ENCODE peak calls at places on chromosomes 5 and 9, in eight cellular contexts. W, I, B, Q, E, C, P and V are unnamed samples.

GRCh38 chr5:66661149-66661548 is 65.0 kb downstream of the MAST4 start:
- DNase-seq in C (peak), B (peak), P (peak), Q (peak), E (peak), I (peak), W (peak), V (no peak)

GRCh38 chr5:57696005-57696755 is 213.6 kb upstream of the ACTBL2 start:
- DNase-seq in W (peak), B (no peak), P (no peak), I (no peak), C (no peak), E (no peak), Q (no peak), V (no peak)

GRCh38 chr5:72505539-72505938 is 1.7 kb downstream of the ZNF366 start:
- DNase-seq in I (no peak), P (no peak), B (no peak), E (no peak), W (no peak), C (no peak), Q (no peak), V (no peak)

GRCh38 chr5:1771149-1772065 is 28.2 kb downstream of the MRPL36 start:
- DNase-seq in E (no peak), Q (peak), B (no peak), I (no peak), W (no peak), P (no peak), C (no peak), V (no peak)

GRCh38 chr5:123628860-123629544 is 117.0 kb downstream of the CSNK1G3 start:
- DNase-seq in B (no peak), P (no peak), E (no peak), W (no peak), C (no peak), I (no peak), Q (no peak), V (no peak)

GRCh38 chr9:123431581-123431980 is 75.6 kb downstream of the CRB2 start:
- DNase-seq in B (no peak), E (no peak), I (no peak), C (no peak), Q (no peak), P (no peak), W (no peak), V (no peak)

GRCh38 chr9:114484215-114484853 is 20.9 kb downstream of the WHRN start:
- DNase-seq in Q (no peak), P (no peak), C (no peak), B (no peak), E (no peak), W (no peak), I (no peak), V (no peak)

GRCh38 chr9:124770359-124771020 is 621 bp downstream of the NR6A1 start:
- DNase-seq in W (peak), I (no peak), B (no peak), Q (no peak), E (no peak), P (no peak), C (peak), V (no peak)

GRCh38 chr5:154215531-154215930 is 25.0 kb downstream of the GALNT10 start:
- DNase-seq in Q (no peak), P (no peak), W (no peak), B (no peak), C (no peak), I (no peak), E (no peak), V (no peak)

GRCh38 chr5:143229896-143230675 is 173.4 kb downstream of the NR3C1 start:
- DNase-seq in Q (peak), W (no peak), P (no peak), I (peak), C (no peak), B (no peak), E (no peak), V (peak)

GRCh38 chr5:147759441-147759840 is 23.1 kb downstream of the JAKMIP2 start:
- DNase-seq in I (no peak), Q (no peak), E (no peak), B (no peak), C (no peak), W (no peak), P (no peak), V (no peak)
- H3K4me3 ChIP-seq in I (no peak), Q (no peak), E (no peak), B (no peak), C (no peak), W (no peak), P (no peak), V (no peak)

GRCh38 chr5:151296478-151296830 is 7.1 kb downstream of the SLC36A3 start:
- DNase-seq in E (no peak), B (no peak), C (no peak), W (no peak), P (no peak), I (no peak), Q (no peak), V (no peak)

GRCh38 chr5:151295801-151296477 is 7.6 kb downstream of the SLC36A3 start:
- DNase-seq in W (no peak), B (no peak), C (no peak), I (no peak), Q (no peak), P (no peak), E (peak), V (no peak)

GRCh38 chr5:151296974-151297373 is 6.6 kb downstream of the SLC36A3 start:
- DNase-seq in W (no peak), P (no peak), E (no peak), I (no peak), Q (no peak), C (no peak), B (no peak), V (no peak)

GRCh38 chr5:151298465-151298864 is 5.1 kb downstream of the SLC36A3 start:
- DNase-seq in B (no peak), Q (no peak), W (no peak), C (no peak), I (no peak), P (no peak), E (peak), V (no peak)

DNA sequence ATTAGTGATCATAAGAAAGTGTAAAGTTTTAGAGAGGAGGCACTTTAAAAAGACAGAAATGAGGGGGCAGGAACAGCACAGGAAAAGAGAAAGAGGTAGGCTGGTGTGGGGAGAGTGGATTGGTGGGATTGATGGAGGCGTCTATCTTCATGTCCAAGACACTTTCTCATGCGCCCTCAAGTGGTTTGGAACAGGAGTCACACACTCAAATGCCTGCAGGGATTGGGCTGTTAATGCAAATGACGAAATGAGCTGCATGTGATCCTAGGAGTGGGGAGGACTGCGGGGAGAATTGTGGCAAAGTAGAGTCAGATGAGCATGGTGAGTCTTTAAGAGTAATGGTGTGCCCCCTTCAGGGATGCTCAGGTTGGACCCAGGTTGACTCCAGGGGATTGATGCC is 5.5 kb downstream of the SLC36A3 start:
- DNase-seq in I (peak), W (no peak), Q (no peak), B (peak), C (no peak), E (peak), P (peak), V (peak)
- TF ChIP-seq CTCF in I (peak), W (no peak), Q (no peak), B (no peak), C (peak), E (peak), P (peak), V (peak)

GRCh38 chr5:135181653-135182052 is 147.6 kb upstream of the PITX1 start:
- DNase-seq in Q (no peak), I (no peak), W (no peak), B (no peak), P (no peak), C (no peak), E (no peak), V (no peak)
- H3K4me3 ChIP-seq in Q (no peak), I (no peak), W (no peak), B (no peak), P (no peak), C (no peak), E (no peak), V (no peak)

GRCh38 chr5:140806834-140807775 is at the start of gene PCDHA4:
- DNase-seq in I (peak), E (peak), Q (no peak), P (no peak), W (no peak), C (peak), B (no peak), V (no peak)
- TF ChIP-seq CTCF in I (peak), E (peak), Q (peak), P (no peak), W (no peak), C (no peak), B (peak), V (peak)

GRCh38 chr5:60943624-60944023 is 1.2 kb downstream of the ERCC8 start:
- DNase-seq in P (no peak), I (peak), Q (no peak), B (no peak), E (no peak), W (no peak), C (no peak), V (no peak)
- H3K4me3 ChIP-seq in P (no peak), I (peak), Q (no peak), B (no peak), E (peak), W (no peak), C (no peak), V (no peak)

GRCh38 chr9:80175286-80175906 is 603.6 kb downstream of the TLE4 start:
- DNase-seq in W (no peak), Q (no peak), I (peak), C (peak), P (peak), E (peak), B (no peak), V (no peak)
- TF ChIP-seq CTCF in W (peak), Q (peak), I (peak), C (peak), P (peak), E (peak), B (peak), V (peak)

DNA sequence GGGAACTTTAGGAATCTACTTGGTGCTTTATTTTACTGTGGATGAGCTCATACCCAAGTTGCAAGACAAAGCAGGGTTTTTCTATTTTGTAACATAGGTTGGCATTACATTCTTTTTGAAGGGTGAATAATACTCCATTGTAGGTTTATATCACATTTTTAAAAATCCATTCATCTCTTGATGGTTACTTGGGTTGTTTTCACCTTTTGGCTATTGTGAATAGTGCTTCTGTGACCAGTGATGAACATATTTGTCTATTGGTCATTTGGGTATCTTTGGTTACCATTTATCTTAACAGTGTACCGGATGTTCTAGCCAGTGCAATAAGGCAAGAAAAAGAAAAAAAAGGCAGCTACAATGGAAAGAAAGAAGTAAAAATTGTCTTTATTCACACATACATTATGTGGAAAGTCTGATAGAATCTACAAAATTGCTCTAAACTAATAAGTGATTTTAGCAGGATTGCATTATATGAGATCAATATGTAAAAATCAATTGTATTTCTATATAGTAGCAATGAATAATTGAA is 40.0 kb downstream of the DENND4C start:
- DNase-seq in B (no peak), E (no peak), Q (no peak), W (no peak), P (no peak), I (no peak), C (no peak), V (no peak)
- H3K4me3 ChIP-seq in B (no peak), E (no peak), Q (no peak), W (no peak), P (no peak), I (no peak), C (no peak), V (no peak)

GRCh38 chr5:168104811-168105481 is 186.5 kb upstream of the WWC1 start:
- DNase-seq in C (peak), B (no peak), Q (no peak), P (no peak), E (no peak), I (no peak), W (no peak), V (no peak)
- TF ChIP-seq CTCF in C (peak), B (peak), Q (no peak), P (no peak), E (no peak), I (peak), W (no peak), V (no peak)